ENCODE peak calls at places on chromosome 3, in six cellular contexts. One of them, this sample, is unnamed. For H3K36me3, the result is how much of the 10 kb centered on the place peaks cover.

GRCh38 chr3:125386811-125387210 is 11.7 kb upstream of the ZNF148 start:
- DNase-seq in cardiac muscle cell: peak
- DNase-seq in lung: no peak
- DNase-seq in transverse colon: no peak
- DNase-seq in stomach: no peak
- DNase-seq in body of pancreas: no peak
- DNase-seq in this sample: no peak

GRCh38 chr3:66449411-66449931 is 51.4 kb downstream of the LRIG1 start:
- DNase-seq in cardiac muscle cell: peak
- DNase-seq in lung: no peak
- DNase-seq in transverse colon: no peak
- DNase-seq in stomach: peak
- DNase-seq in body of pancreas: no peak
- DNase-seq in this sample: no peak

GRCh38 chr3:196513697-196514349 is 1.3 kb downstream of the SMCO1 start:
- DNase-seq in cardiac muscle cell: peak
- DNase-seq in lung: no peak
- DNase-seq in transverse colon: no peak
- DNase-seq in stomach: no peak
- DNase-seq in body of pancreas: no peak
- DNase-seq in this sample: no peak

GRCh38 chr3:123757281-123757940 is 126.7 kb downstream of the MYLK start:
- DNase-seq in cardiac muscle cell: no peak
- DNase-seq in lung: no peak
- DNase-seq in transverse colon: peak
- DNase-seq in stomach: no peak
- DNase-seq in body of pancreas: no peak
- DNase-seq in this sample: no peak

GRCh38 chr3:188294113-188294512 is 140.2 kb downstream of the LPP start:
- DNase-seq in cardiac muscle cell: no peak
- DNase-seq in lung: no peak
- DNase-seq in transverse colon: no peak
- DNase-seq in stomach: no peak
- DNase-seq in body of pancreas: no peak
- DNase-seq in this sample: no peak

GRCh38 chr3:73206006-73206405 is 144.5 kb downstream of the EBLN2 start:
- DNase-seq in cardiac muscle cell: no peak
- DNase-seq in lung: no peak
- DNase-seq in transverse colon: no peak
- DNase-seq in stomach: no peak
- DNase-seq in body of pancreas: no peak
- DNase-seq in this sample: no peak

GRCh38 chr3:188796122-188796631 is 375.6 kb upstream of the TPRG1 start:
- DNase-seq in cardiac muscle cell: peak
- DNase-seq in lung: no peak
- DNase-seq in transverse colon: peak
- DNase-seq in stomach: no peak
- DNase-seq in body of pancreas: no peak
- DNase-seq in this sample: no peak

GRCh38 chr3:65466300-65466988 is 572.3 kb downstream of the MAGI1 start:
- DNase-seq in cardiac muscle cell: no peak
- DNase-seq in lung: no peak
- DNase-seq in transverse colon: no peak
- DNase-seq in stomach: no peak
- DNase-seq in body of pancreas: no peak
- DNase-seq in this sample: no peak

GRCh38 chr3:150490212-150490611 is 56.1 kb downstream of the SERP1 start:
- DNase-seq in cardiac muscle cell: no peak
- DNase-seq in lung: no peak
- DNase-seq in transverse colon: no peak
- DNase-seq in stomach: no peak
- DNase-seq in body of pancreas: no peak
- DNase-seq in this sample: no peak

DNA sequence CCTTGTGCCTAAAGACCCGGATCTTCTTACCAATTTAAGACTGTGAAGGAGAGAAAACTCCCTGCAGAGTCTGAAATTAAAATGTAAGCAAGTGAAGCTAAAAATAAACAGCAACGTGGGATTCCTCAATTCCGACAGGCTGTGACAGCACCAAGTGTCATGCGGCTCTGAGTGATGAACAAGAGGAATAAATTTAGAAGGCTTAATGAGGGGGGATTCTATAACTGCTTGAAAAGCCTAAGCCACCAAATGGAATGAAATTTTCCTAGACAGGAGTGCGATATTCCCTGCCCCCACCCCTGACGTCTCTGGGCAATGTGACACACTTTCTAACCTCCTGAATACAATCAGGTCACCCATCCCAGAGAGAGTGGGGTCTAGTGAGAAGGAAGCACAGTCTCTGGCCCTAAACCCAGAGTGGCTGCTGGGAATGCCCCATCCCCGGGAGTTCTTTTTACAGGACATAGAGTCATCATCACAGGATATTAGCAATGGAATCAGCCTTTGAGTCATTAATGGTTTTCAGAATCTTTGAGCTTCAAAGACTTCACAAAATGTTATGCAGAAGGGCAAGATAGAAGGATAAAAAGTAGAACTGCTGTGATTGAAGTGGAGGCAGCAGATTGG is 114.3 kb downstream of the EDEM1 start:
- DNase-seq in cardiac muscle cell: no peak
- DNase-seq in lung: no peak
- DNase-seq in transverse colon: no peak
- DNase-seq in stomach: no peak
- DNase-seq in body of pancreas: no peak
- DNase-seq in this sample: no peak
- H3K36me3 ChIP-seq in cardiac muscle cell: under half
- H3K36me3 ChIP-seq in lung: under half
- H3K36me3 ChIP-seq in transverse colon: under half
- H3K36me3 ChIP-seq in stomach: under half
- H3K36me3 ChIP-seq in body of pancreas: under half
- H3K36me3 ChIP-seq in this sample: under half

DNA sequence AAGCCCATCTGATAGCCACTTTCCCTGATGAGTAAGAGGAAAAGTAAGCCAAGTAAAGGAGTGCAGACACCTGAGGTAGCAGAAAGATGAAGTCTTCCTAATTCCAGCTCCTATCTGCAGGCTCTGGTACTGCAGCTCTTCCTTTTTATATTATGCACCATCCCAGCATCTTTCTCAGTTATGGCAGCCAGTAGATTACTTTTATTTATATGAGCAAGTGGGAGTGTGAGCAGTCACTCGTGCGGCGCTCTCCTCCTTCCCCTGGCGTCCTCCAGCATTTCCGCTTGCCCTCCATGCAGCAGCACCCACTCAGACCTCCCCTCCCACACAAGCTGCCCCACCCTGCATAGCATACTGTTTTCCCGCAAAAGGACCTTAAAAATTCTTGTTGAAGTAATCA is 465.9 kb upstream of the DPPA4 start:
- DNase-seq in cardiac muscle cell: no peak
- DNase-seq in lung: no peak
- DNase-seq in transverse colon: no peak
- DNase-seq in stomach: no peak
- DNase-seq in body of pancreas: no peak
- DNase-seq in this sample: no peak
- TF ChIP-seq CTCF in cardiac muscle cell: peak
- TF ChIP-seq CTCF in lung: no peak
- TF ChIP-seq CTCF in transverse colon: peak
- TF ChIP-seq CTCF in stomach: no peak
- TF ChIP-seq CTCF in body of pancreas: no peak
- TF ChIP-seq CTCF in this sample: peak

DNA sequence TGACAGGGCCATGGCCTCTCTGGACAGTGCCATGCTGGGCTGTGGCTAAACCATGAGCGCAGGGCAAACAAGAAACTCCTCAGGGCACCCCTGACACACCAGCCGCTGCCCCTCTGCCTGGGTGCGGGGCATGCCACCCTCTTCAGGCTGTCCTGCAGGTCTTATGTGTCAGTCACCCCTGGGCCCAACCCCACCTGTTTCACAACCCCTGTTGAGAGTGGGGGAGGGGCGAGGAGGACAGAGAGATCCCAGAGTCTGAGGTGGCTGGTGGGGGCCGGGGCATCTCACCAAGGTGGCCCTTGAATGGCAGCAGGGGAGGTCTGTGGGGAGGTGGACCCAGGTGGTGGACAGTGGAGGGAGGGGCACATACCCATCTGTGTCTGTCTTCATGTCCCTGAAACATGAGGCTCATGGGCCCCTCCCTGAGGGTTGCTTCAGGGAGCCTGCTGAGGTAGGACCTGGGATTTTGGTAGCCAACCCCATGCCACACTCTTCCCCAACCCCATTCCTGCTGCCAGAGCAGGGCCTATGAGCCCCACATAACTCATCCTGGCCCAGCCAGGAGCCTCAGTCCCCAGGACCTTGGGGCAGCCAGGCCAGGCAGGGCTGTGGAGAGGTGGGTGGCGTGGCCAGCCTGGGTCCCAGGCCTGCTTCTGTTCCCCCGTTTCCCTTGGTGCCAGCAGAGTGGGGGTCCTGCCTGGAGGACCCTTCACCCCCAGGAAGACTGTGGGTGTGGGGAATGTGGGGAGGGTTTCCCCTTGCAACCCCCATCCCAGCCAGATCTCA is 1.7 kb upstream of the STAB1 start:
- DNase-seq in cardiac muscle cell: no peak
- DNase-seq in lung: no peak
- DNase-seq in transverse colon: no peak
- DNase-seq in stomach: no peak
- DNase-seq in body of pancreas: no peak
- DNase-seq in this sample: no peak
- H3K36me3 ChIP-seq in cardiac muscle cell: under half
- H3K36me3 ChIP-seq in lung: under half
- H3K36me3 ChIP-seq in transverse colon: under half
- H3K36me3 ChIP-seq in stomach: half or more
- H3K36me3 ChIP-seq in body of pancreas: under half
- H3K36me3 ChIP-seq in this sample: under half

DNA sequence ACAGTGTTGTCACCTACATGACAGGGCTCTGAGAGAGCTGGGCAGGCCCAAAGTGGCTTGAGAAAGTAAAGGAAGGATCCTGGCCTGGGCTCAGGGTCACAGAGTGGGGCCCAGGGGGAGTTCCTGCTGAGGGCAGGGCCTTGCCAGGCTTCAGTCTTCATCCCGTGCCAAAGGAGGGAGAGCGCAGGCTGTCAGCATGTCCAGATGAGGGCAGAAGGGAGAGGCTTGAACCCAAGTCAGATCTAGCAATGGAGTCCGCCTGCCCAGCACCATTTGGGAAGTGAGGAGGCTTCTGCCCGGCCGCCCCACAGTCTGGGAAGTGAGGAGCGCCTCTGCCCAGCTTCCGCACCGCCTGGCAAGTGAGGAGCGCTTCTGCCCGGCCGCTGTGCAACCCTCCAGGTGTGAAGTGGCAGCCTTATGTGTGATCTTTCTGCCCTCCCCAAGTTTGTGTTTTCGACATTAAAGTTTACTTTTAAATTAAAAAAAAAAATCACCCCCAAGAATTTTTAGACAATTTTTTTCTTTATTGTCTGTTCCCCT is 303.6 kb upstream of the PROK2 start:
- DNase-seq in cardiac muscle cell: no peak
- DNase-seq in lung: no peak
- DNase-seq in transverse colon: no peak
- DNase-seq in stomach: no peak
- DNase-seq in body of pancreas: no peak
- DNase-seq in this sample: no peak
- TF ChIP-seq CTCF in cardiac muscle cell: no peak
- TF ChIP-seq CTCF in lung: no peak
- TF ChIP-seq CTCF in transverse colon: no peak
- TF ChIP-seq CTCF in stomach: no peak
- TF ChIP-seq CTCF in body of pancreas: no peak
- TF ChIP-seq CTCF in this sample: no peak

This sample was measured in kidney.